ENCODE peak calls at places on chromosomes 16 and 17, in seven cellular contexts. G is AG10803, R is tibial artery, V is B cell, X is neural progenitor cell, P is foreskin fibroblast, Q is AG04449. Y is an unnamed sample.

GRCh38 chr17:74444406-74444805 is 12.5 kb downstream of the GPRC5C start:
- DNase-seq in X (no peak), Q (no peak), V (no peak), P (no peak), R (peak), G (no peak), Y (no peak)

GRCh38 chr17:7311110-7311698 is 3.8 kb downstream of the EIF5A start:
- DNase-seq in X (no peak), V (no peak), G (no peak), R (no peak), P (no peak), Q (no peak), Y (no peak)

GRCh38 chr16:64394061-64394460 is 727.8 kb downstream of the CDH11 start:
- DNase-seq in Q (no peak), X (no peak), G (no peak), R (no peak), P (no peak), V (no peak), Y (no peak)

GRCh38 chr17:45299311-45299710 is 17.5 kb downstream of the MAP3K14 start:
- DNase-seq in Q (no peak), V (no peak), R (peak), P (peak), G (no peak), X (peak), Y (peak)

GRCh38 chr16:12120331-12120981 is 143.9 kb downstream of the SNX29 start:
- DNase-seq in P (peak), R (peak), G (peak), Q (peak), X (no peak), V (no peak), Y (peak)

GRCh38 chr17:78774456-78774855 is 7.6 kb downstream of the CYTH1 start:
- DNase-seq in Q (no peak), R (no peak), P (no peak), X (no peak), V (no peak), G (no peak), Y (no peak)

GRCh38 chr17:81680150-81680549 is 3.4 kb downstream of the ARL16 start:
- DNase-seq in X (no peak), Q (no peak), P (no peak), G (no peak), R (no peak), V (no peak), Y (no peak)

GRCh38 chr16:687499-687898 is 2.7 kb downstream of the WDR24 start:
- DNase-seq in G (no peak), R (no peak), P (no peak), V (no peak), Q (no peak), X (no peak), Y (no peak)

GRCh38 chr17:57406131-57406980 is 150.0 kb downstream of the MSI2 start:
- DNase-seq in R (no peak), Q (no peak), P (peak), V (no peak), X (peak), G (peak), Y (no peak)

GRCh38 chr17:41529491-41529915 is 1.4 kb upstream of the KRT19 start:
- DNase-seq in V (no peak), R (no peak), P (no peak), Q (no peak), G (no peak), X (no peak), Y (no peak)

GRCh38 chr17:58995247-58995940 is 111.3 kb downstream of the TRIM37 start:
- DNase-seq in X (no peak), Q (no peak), G (peak), V (no peak), P (peak), R (no peak), Y (no peak)

GRCh38 chr17:62963296-62963695 is 2.7 kb upstream of the TANC2 start:
- DNase-seq in G (peak), V (no peak), X (no peak), P (peak), Q (no peak), R (no peak), Y (no peak)

GRCh38 chr17:32870027-32870670 is 6.8 kb downstream of the MYO1D start:
- DNase-seq in Q (no peak), X (no peak), P (peak), G (peak), V (no peak), R (peak), Y (no peak)

GRCh38 chr16:83200005-83200779 is 573.4 kb downstream of the CDH13 start:
- DNase-seq in R (no peak), Q (no peak), X (peak), G (peak), V (no peak), P (no peak), Y (no peak)

GRCh38 chr16:27222499-27223225 is 19.3 kb downstream of the KDM8 start:
- DNase-seq in V (no peak), G (peak), P (peak), X (peak), R (peak), Q (no peak), Y (no peak)

GRCh38 chr17:42989146-42989545 is 8.8 kb downstream of the RUNDC1 start:
- DNase-seq in P (no peak), Q (no peak), X (no peak), G (no peak), V (no peak), R (no peak), Y (no peak)

GRCh38 chr16:31331141-31331764 is 23.7 kb upstream of the ITGAX start:
- DNase-seq in V (peak), P (no peak), X (peak), Q (no peak), G (no peak), R (no peak), Y (no peak)

GRCh38 chr17:81871387-81872120 is 417 bp upstream of the ARHGDIA start:
- DNase-seq in R (peak), P (peak), X (peak), Q (no peak), G (peak), V (peak), Y (peak)

GRCh38 chr17:79414063-79414462 is 196.8 kb downstream of the RBFOX3 start:
- DNase-seq in Q (no peak), P (no peak), R (no peak), X (no peak), V (no peak), G (no peak), Y (no peak)

GRCh38 chr17:66373944-66374817 is 71.8 kb downstream of the PRKCA start:
- DNase-seq in R (peak), V (no peak), P (no peak), Q (no peak), G (no peak), X (peak), Y (peak)

GRCh38 chr16:12837344-12837743 is 33.7 kb upstream of the CPPED1 start:
- DNase-seq in P (no peak), G (no peak), Q (no peak), R (no peak), V (no peak), X (no peak), Y (no peak)

GRCh38 chr17:21278304-21279197 is 6.0 kb upstream of the MAP2K3 start:
- DNase-seq in X (no peak), R (peak), V (no peak), G (peak), P (peak), Q (no peak), Y (no peak)

GRCh38 chr16:81004646-81005353 is 1.9 kb downstream of the CMC2 start:
- DNase-seq in G (peak), Q (no peak), R (no peak), X (peak), V (no peak), P (peak), Y (no peak)

GRCh38 chr17:14311186-14311705 is 10.4 kb downstream of the HS3ST3B1 start:
- DNase-seq in Q (no peak), X (no peak), P (no peak), R (no peak), V (no peak), G (no peak), Y (no peak)

GRCh38 chr17:28712037-28712704 is 483 bp upstream of the PROCA1 start:
- DNase-seq in Q (no peak), P (peak), V (peak), R (peak), G (no peak), X (peak), Y (peak)

GRCh38 chr17:82345151-82345976 is 11.8 kb upstream of the SECTM1 start:
- DNase-seq in Q (no peak), P (no peak), G (no peak), X (no peak), R (no peak), V (no peak), Y (no peak)

GRCh38 chr17:37756060-37756459 is 11.2 kb upstream of the HNF1B start:
- DNase-seq in R (no peak), V (no peak), X (no peak), Q (no peak), G (no peak), P (no peak), Y (no peak)

GRCh38 chr17:77456951-77457548 is 316.3 kb downstream of the SEC14L1 start:
- DNase-seq in Q (no peak), G (no peak), R (no peak), V (no peak), X (no peak), P (no peak), Y (no peak)

GRCh38 chr16:49602201-49603041 is 228.8 kb downstream of the C16orf78 start:
- DNase-seq in X (no peak), G (no peak), R (no peak), P (no peak), Q (no peak), V (no peak), Y (no peak)

GRCh38 chr17:79732804-79733691 is 2.3 kb downstream of the ENPP7 start:
- DNase-seq in Q (no peak), V (peak), R (no peak), X (no peak), G (no peak), P (no peak), Y (no peak)

GRCh38 chr17:43601280-43602050 is 55.3 kb upstream of the ETV4 start:
- DNase-seq in V (no peak), X (no peak), P (peak), G (peak), Q (no peak), R (peak), Y (no peak)

GRCh38 chr16:87240211-87241134 is 76.7 kb downstream of the C16orf95 start:
- DNase-seq in P (peak), G (peak), Q (no peak), R (no peak), V (no peak), X (no peak), Y (no peak)

GRCh38 chr16:7550096-7550495 is 217.5 kb downstream of the RBFOX1 start:
- DNase-seq in P (no peak), R (no peak), Q (no peak), G (no peak), V (no peak), X (no peak), Y (no peak)

GRCh38 chr17:8164815-8165131 is 2.0 kb upstream of the VAMP2 start:
- DNase-seq in R (no peak), P (no peak), V (no peak), G (no peak), Q (no peak), X (no peak), Y (no peak)

GRCh38 chr17:27269201-27269600 is 24.7 kb upstream of the WSB1 start:
- DNase-seq in Q (no peak), V (no peak), R (no peak), G (no peak), P (no peak), X (no peak), Y (no peak)
- TF ChIP-seq CTCF in Q (no peak), V (no peak), R (no peak), G (no peak), P (no peak), X (no peak), Y (no peak)

GRCh38 chr16:73199214-73199613 is 151.3 kb upstream of the ZFHX3 start:
- DNase-seq in G (no peak), Q (no peak), V (no peak), X (no peak), R (no peak), P (no peak), Y (no peak)
- TF ChIP-seq CTCF in G (no peak), Q (no peak), V (no peak), X (no peak), R (no peak), P (no peak), Y (no peak)

GRCh38 chr16:24580665-24581064 is 41.3 kb downstream of the RBBP6 start:
- DNase-seq in V (no peak), R (no peak), G (peak), Q (peak), X (no peak), P (peak), Y (no peak)
- TF ChIP-seq CTCF in V (no peak), R (peak), G (peak), Q (peak), X (peak), P (peak), Y (no peak)

DNA sequence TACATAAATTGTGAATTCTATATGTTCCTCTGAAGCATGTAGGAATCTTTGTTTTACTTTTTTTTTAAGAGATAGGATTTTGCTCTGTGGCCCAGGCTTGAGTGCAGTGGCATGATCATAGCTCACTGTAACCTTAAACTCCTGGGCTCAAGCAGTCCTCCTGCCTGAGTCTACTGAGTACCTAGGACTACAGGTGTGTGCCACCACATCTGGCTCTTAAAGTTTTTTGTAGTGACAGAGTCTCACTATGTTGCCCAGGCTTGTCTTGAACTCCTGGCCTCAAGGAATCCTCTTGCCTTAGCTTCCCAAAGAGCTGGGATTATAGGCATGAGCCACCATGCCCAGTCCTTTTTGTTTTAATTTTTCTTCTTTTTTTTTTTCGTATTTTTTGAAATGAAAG is 25.3 kb downstream of the IKZF3 start:
- DNase-seq in V (no peak), P (no peak), X (no peak), R (no peak), Q (no peak), G (no peak), Y (no peak)
- TF ChIP-seq CTCF in V (no peak), P (no peak), X (no peak), R (no peak), Q (no peak), G (no peak), Y (no peak)

GRCh38 chr16:48318630-48319029 is 66.6 kb downstream of the SIAH1 start:
- DNase-seq in V (peak), G (peak), Q (peak), R (no peak), P (peak), X (no peak), Y (no peak)

GRCh38 chr16:48321307-48322036 is 63.7 kb downstream of the SIAH1 start:
- DNase-seq in G (peak), P (peak), X (no peak), R (no peak), V (no peak), Q (no peak), Y (no peak)

GRCh38 chr16:48317614-48318013 is 67.6 kb downstream of the SIAH1 start:
- DNase-seq in G (peak), R (no peak), Q (peak), P (peak), V (no peak), X (no peak), Y (no peak)
- TF ChIP-seq CTCF in G (no peak), R (no peak), Q (no peak), P (no peak), V (no peak), X (no peak), Y (no peak)

GRCh38 chr16:88770459-88771293 is 14.3 kb downstream of the PIEZO1 start:
- DNase-seq in Q (no peak), V (peak), P (peak), G (no peak), R (no peak), X (peak), Y (no peak)
- TF ChIP-seq CTCF in Q (no peak), V (no peak), P (no peak), G (no peak), R (no peak), X (no peak), Y (no peak)

DNA sequence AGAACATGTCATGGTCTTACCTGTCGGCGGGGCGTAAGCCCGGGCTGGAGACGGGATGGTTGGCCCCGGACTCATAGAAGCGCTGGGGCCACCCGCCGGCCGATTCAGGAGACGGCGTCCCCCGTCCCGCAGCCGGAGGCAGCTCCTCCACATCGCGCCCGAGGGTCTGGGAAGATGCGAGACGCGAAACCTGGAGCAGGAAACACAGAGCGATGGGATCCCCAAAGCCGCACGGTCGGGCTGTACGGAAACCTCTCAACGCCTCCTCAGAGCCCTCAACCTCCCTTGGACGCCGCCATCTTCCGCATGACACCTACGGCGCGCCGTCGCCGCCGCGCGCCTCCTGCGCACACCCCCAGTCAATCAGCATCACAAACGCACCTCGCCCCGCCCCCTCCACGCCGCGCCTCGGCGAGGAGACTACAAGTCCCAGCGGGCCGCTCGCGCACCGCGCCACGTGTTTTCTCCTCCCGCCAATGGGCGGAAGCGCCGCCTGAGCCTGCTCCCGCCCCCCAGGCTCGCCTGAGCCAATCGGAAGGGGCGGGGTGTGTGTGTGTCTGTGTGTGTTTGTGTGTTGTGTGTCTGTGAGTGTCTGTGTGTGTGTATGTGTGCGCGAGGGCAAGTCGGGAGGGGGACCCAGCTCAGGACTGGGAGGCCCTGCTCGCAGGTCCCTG is at the start of the genes ATPAF2 and GID4:
- DNase-seq in G (peak), V (peak), R (peak), X (peak), P (peak), Q (peak), Y (peak)
- TF ChIP-seq CTCF in G (no peak), V (no peak), R (no peak), X (peak), P (no peak), Q (peak), Y (no peak)